ENCODE peak calls at places on chromosomes 1 and 21, in five cellular contexts. K is adrenal gland, M is K562, C is ovary, X is stomach. G is an unnamed sample.

GRCh38 chr1:203488539-203488938 is 5.4 kb upstream of the OPTC start:
- DNase-seq in K (no peak), M (no peak), C (peak; percentile 76), X (no peak), G (no peak)

GRCh38 chr1:110283677-110284076 is 55.5 kb upstream of the RBM15 start:
- DNase-seq in K (no peak), M (no peak), C (no peak), X (no peak), G (no peak)

GRCh38 chr1:229642970-229643369 is 16.9 kb downstream of the URB2 start:
- DNase-seq in K (no peak), M (no peak), C (no peak), X (no peak), G (no peak)

GRCh38 chr1:74771913-74772515 is 39.1 kb downstream of the TYW3 start:
- DNase-seq in K (peak; percentile 12), M (peak; percentile 62), C (no peak), X (no peak), G (peak; percentile 1)

GRCh38 chr21:36640260-36641244 is 58.4 kb upstream of the SIM2 start:
- DNase-seq in K (no peak), M (no peak), C (no peak), X (no peak), G (no peak)

GRCh38 chr21:18354947-18355346 is 48.6 kb downstream of the TMPRSS15 start:
- DNase-seq in K (no peak), M (no peak), C (no peak), X (no peak), G (no peak)

GRCh38 chr1:97433520-97434175 is 487.2 kb downstream of the DPYD start:
- DNase-seq in K (no peak), M (no peak), C (no peak), X (no peak), G (no peak)

GRCh38 chr1:227607336-227607898 is 44.1 kb downstream of the ZNF678 start:
- DNase-seq in K (no peak), M (no peak), C (no peak), X (no peak), G (no peak)

GRCh38 chr1:184649500-184649899 is 105.2 kb downstream of the EDEM3 start:
- DNase-seq in K (no peak), M (no peak), C (no peak), X (no peak), G (no peak)

GRCh38 chr1:178137238-178137637 is 43.3 kb downstream of the RASAL2 start:
- DNase-seq in K (no peak), M (no peak), C (no peak), X (no peak), G (no peak)

GRCh38 chr1:232509570-232509969 is 120.4 kb downstream of the SIPA1L2 start:
- DNase-seq in K (no peak), M (no peak), C (no peak), X (no peak), G (no peak)

GRCh38 chr1:34460193-34460592 is 283.5 kb downstream of the C1orf94 start:
- DNase-seq in K (peak; percentile 49), M (peak; percentile 53), C (no peak), X (peak; percentile 33), G (peak; percentile 50)

GRCh38 chr1:43546388-43547100 is 15.9 kb downstream of the PTPRF start:
- DNase-seq in K (no peak), M (no peak), C (no peak), X (no peak), G (no peak)

GRCh38 chr1:43543567-43543966 is 12.9 kb downstream of the PTPRF start:
- DNase-seq in K (no peak), M (no peak), C (no peak), X (no peak), G (no peak)

GRCh38 chr1:43545321-43545685 is 14.6 kb downstream of the PTPRF start:
- DNase-seq in K (no peak), M (no peak), C (no peak), X (no peak), G (no peak)

GRCh38 chr1:43547538-43548072 is 16.9 kb downstream of the PTPRF start:
- DNase-seq in K (no peak), M (no peak), C (no peak), X (no peak), G (no peak)

DNA sequence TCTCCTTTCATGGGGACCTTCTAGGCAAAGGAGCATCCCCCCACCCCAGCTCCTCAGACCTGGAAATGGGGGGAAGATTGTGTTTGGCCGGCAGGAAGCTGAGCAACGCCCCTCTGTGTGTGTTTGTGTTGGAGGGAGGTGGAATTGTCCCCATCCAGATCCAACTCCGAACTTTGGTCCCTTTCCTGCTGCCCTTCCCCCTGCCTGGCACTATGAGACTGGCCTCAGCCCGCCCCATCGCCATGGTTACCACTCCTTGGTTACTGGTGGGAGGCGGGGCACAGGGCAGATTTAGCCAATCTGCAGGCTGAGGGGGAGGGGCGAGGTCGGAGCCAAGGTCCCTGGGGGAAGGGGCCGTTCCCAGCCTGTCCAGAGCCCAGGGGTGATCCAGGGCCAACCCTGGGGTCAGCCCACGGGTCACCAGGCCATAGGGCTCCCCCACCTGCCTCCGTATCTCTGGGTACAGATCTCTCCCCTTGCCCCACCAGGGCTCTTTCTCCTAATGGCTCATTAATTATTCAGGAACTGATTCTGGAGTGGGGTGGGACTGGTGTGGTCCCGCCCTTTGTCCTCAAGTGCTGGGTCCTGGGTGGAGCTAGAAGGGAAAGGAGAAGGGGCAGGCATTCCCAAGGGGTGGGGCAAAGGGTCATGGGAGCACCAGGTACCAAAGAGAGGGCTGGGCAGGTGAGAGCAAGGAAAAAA is 15.2 kb downstream of the PTPRF start:
- DNase-seq in K (peak; percentile 88), M (peak; percentile 39), C (peak; percentile 63), X (peak; percentile 95), G (no peak)
- TF ChIP-seq POLR2A in K (no peak), M (no peak), C (no peak), X (no peak), G (no peak)

GRCh38 chr1:84753516-84754375 is 63.5 kb upstream of the SSX2IP start:
- DNase-seq in K (peak; percentile 75), M (peak; percentile 77), C (peak; percentile 78), X (peak; percentile 75), G (peak; percentile 63)
- TF ChIP-seq POLR2A in K (no peak), M (no peak), C (no peak), X (no peak), G (no peak)

DNA sequence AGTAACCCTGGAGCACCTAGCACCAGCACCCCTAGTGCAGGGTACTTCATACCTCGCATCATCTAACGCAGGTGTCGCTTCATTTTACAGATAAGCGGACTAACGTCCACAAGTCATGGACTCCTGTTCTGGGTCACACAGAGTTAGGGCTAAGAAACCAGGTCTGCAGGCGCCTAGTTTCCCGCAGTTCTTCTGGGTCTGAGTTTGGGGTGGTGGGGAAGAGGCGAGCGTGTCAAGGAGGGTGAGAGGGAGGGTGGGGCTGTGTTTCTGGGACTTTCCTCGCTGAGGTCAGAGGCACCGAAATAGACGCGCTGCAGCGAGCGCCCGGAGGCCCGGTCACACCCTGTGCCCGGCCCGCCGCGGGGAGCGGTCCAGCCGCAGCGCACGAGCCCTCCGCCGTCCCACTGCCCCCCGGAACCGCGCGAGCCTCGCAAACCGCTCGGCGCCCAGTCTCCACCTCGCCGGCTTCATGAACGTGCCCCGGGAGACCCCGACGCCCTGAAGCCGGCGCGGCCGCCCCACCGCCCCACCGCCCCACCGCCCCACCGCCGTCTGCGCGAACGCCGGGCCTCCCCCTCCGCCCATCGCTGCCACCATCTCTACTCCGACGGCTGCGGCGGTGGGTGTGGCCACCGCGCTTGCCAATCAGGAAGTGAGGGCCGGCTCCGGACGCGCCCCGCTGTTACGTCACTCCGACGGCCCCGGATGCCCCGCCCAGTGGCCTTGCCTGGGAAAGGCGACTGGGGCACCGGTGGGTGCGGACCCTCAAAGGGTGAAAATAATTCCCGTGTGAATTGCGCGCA is 12.3 kb downstream of the IFI6 start:
- DNase-seq in K (peak; percentile 87), M (peak; percentile 96), C (peak; percentile 93), X (peak; percentile 94), G (no peak)
- TF ChIP-seq POLR2A in K (peak; percentile 49), M (peak; percentile 52), C (peak; percentile 46), X (no peak), G (no peak)

GRCh38 chr1:48761986-48762385 is 14.7 kb downstream of the BEND5 start:
- DNase-seq in K (no peak), M (no peak), C (peak; percentile 24), X (no peak), G (no peak)
- TF ChIP-seq POLR2A in K (no peak), M (no peak), C (no peak), X (no peak), G (no peak)

GRCh38 chr1:243740255-243740999 is 109.6 kb downstream of the AKT3 start:
- DNase-seq in K (no peak), M (no peak), C (no peak), X (no peak), G (no peak)

GRCh38 chr1:243746736-243747135 is 103.3 kb downstream of the AKT3 start:
- DNase-seq in K (no peak), M (no peak), C (no peak), X (no peak), G (no peak)

GRCh38 chr1:243745361-243745760 is 104.7 kb downstream of the AKT3 start:
- DNase-seq in K (no peak), M (no peak), C (no peak), X (no peak), G (no peak)

GRCh38 chr1:243739335-243740003 is 110.6 kb downstream of the AKT3 start:
- DNase-seq in K (no peak), M (no peak), C (no peak), X (no peak), G (no peak)

DNA sequence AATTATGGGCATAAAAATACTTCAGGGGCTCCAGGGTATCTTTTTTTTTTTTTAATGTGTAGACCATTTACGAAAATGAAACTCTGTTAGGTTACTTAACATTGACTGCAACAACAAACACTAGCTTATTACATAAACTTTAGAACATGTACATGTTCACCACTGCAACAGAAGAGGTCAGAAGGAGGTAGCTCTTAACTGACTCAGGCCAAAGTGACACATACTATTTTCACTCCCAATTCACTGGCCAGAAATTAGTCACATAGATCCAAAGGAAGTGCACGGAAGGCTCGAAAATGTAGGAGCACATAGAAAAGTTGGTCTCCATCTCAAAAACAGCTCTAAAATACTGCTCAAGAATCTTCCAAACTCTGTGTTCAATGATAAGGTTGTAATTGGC is 107.2 kb downstream of the AKT3 start:
- DNase-seq in K (no peak), M (no peak), C (no peak), X (no peak), G (peak; percentile 30)
- TF ChIP-seq POLR2A in K (no peak), M (no peak), C (no peak), X (no peak), G (no peak)

DNA sequence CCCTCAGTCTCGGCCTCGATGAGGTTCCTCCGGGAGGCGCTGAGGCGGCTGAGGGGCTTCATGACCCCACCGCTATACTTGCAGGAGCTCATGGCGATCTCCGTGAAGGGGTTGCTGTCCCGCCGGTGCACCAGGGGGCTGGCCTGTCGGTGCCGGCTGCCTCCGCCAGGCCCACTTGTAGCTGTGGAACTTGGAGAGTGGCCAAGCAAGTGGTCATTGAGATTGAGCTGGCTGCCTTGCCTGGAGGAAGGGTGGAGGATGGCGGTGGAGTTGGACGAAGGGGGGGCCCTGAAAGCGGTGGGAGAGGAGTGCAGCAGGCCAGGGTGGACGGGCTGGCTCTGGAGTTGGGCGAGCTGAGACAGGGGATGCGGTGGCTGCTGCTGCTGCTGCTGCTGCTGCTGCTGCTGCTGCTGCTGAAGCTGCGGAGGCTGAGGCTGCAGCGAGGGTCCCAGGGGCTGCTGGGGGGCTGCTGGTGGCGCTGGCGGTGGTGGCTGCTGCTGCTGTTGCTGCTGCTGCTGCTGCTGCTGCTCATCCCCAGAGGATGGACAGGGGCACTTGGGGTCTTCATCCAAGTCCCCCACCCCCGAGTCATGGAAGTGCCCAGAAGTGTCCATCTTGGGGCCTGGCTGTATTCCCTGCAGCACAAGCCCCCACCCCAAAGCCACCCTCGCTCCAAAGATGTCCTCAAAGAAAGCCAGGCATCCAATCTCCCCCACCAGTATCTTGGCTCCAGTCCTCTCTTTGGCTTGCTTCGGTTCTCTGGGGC is 547 bp downstream of the KCNN3 start:
- DNase-seq in K (no peak), M (no peak), C (peak; percentile 61), X (no peak), G (no peak)
- TF ChIP-seq POLR2A in K (no peak), M (no peak), C (no peak), X (no peak), G (no peak)